ENCODE peak calls at places on chromosome 11, in eight cellular contexts. One of them, this sample, is unnamed.

GRCh38 chr11:75475767-75476650 is 43.0 kb upstream of the KLHL35 start:
- DNase-seq in GM18507: no peak
- DNase-seq in activated CD8-positive, alpha-beta T cell treated with anti-CD3 and anti-CD28 coated beads, Interleukin-2, amount 10 ng/mL, durations not matched to agents 7 days and 5 days: peak; percentile 75
- DNase-seq in NCI-H1092: peak; percentile 49
- DNase-seq in germinal center: no peak
- DNase-seq in activated T-cell treated with anti-CD3 and anti-CD28 coated beads, Interleukin-2, amount 50 U/mL, for 1 hour: no peak
- DNase-seq in fibroblast of villous mesenchyme: peak; percentile 48
- DNase-seq in cardiac fibroblast: peak; percentile 75
- DNase-seq in this sample: no peak

GRCh38 chr11:73141031-73141308 is 1.1 kb downstream of the FCHSD2 start:
- DNase-seq in germinal center: peak; percentile 44
- DNase-seq in activated CD8-positive, alpha-beta T cell treated with anti-CD3 and anti-CD28 coated beads, Interleukin-2, amount 10 ng/mL, durations not matched to agents 7 days and 5 days: peak; percentile 45
- DNase-seq in activated T-cell treated with anti-CD3 and anti-CD28 coated beads, Interleukin-2, amount 50 U/mL, for 1 hour: peak; percentile 34
- DNase-seq in GM18507: no peak
- DNase-seq in fibroblast of villous mesenchyme: no peak
- DNase-seq in cardiac fibroblast: no peak
- DNase-seq in NCI-H1092: peak; percentile 21
- DNase-seq in this sample: no peak

GRCh38 chr11:35682230-35683195 is 19.9 kb downstream of the TRIM44 start:
- DNase-seq in fibroblast of villous mesenchyme: peak; percentile 29
- DNase-seq in activated CD8-positive, alpha-beta T cell treated with anti-CD3 and anti-CD28 coated beads, Interleukin-2, amount 10 ng/mL, durations not matched to agents 7 days and 5 days: no peak
- DNase-seq in NCI-H1092: peak; percentile 69
- DNase-seq in GM18507: no peak
- DNase-seq in activated T-cell treated with anti-CD3 and anti-CD28 coated beads, Interleukin-2, amount 50 U/mL, for 1 hour: no peak
- DNase-seq in cardiac fibroblast: peak; percentile 21
- DNase-seq in germinal center: no peak
- DNase-seq in this sample: peak; percentile 87

GRCh38 chr11:73480677-73481076 is 104.5 kb downstream of the RELT start:
- DNase-seq in cardiac fibroblast: peak; percentile 66
- DNase-seq in NCI-H1092: no peak
- DNase-seq in germinal center: no peak
- DNase-seq in fibroblast of villous mesenchyme: peak; percentile 66
- DNase-seq in activated CD8-positive, alpha-beta T cell treated with anti-CD3 and anti-CD28 coated beads, Interleukin-2, amount 10 ng/mL, durations not matched to agents 7 days and 5 days: no peak
- DNase-seq in activated T-cell treated with anti-CD3 and anti-CD28 coated beads, Interleukin-2, amount 50 U/mL, for 1 hour: no peak
- DNase-seq in GM18507: no peak
- DNase-seq in this sample: no peak

GRCh38 chr11:121757480-121758125 is 304.8 kb upstream of the SORL1-AS1 start:
- DNase-seq in activated CD8-positive, alpha-beta T cell treated with anti-CD3 and anti-CD28 coated beads, Interleukin-2, amount 10 ng/mL, durations not matched to agents 7 days and 5 days: no peak
- DNase-seq in germinal center: no peak
- DNase-seq in GM18507: no peak
- DNase-seq in NCI-H1092: no peak
- DNase-seq in activated T-cell treated with anti-CD3 and anti-CD28 coated beads, Interleukin-2, amount 50 U/mL, for 1 hour: no peak
- DNase-seq in cardiac fibroblast: no peak
- DNase-seq in fibroblast of villous mesenchyme: no peak
- DNase-seq in this sample: no peak

GRCh38 chr11:8243458-8243857 is 20.2 kb downstream of the LMO1 start:
- DNase-seq in activated T-cell treated with anti-CD3 and anti-CD28 coated beads, Interleukin-2, amount 50 U/mL, for 1 hour: no peak
- DNase-seq in NCI-H1092: no peak
- DNase-seq in germinal center: no peak
- DNase-seq in activated CD8-positive, alpha-beta T cell treated with anti-CD3 and anti-CD28 coated beads, Interleukin-2, amount 10 ng/mL, durations not matched to agents 7 days and 5 days: no peak
- DNase-seq in GM18507: no peak
- DNase-seq in cardiac fibroblast: no peak
- DNase-seq in fibroblast of villous mesenchyme: no peak
- DNase-seq in this sample: no peak

GRCh38 chr11:117045956-117046355 is 52.3 kb downstream of the SIK3 start:
- DNase-seq in fibroblast of villous mesenchyme: peak; percentile 18
- DNase-seq in GM18507: no peak
- DNase-seq in activated T-cell treated with anti-CD3 and anti-CD28 coated beads, Interleukin-2, amount 50 U/mL, for 1 hour: no peak
- DNase-seq in germinal center: no peak
- DNase-seq in NCI-H1092: no peak
- DNase-seq in cardiac fibroblast: peak; percentile 80
- DNase-seq in activated CD8-positive, alpha-beta T cell treated with anti-CD3 and anti-CD28 coated beads, Interleukin-2, amount 10 ng/mL, durations not matched to agents 7 days and 5 days: no peak
- DNase-seq in this sample: no peak

GRCh38 chr11:76644591-76644990 is 26.0 kb downstream of the LRRC32 start:
- DNase-seq in germinal center: no peak
- DNase-seq in NCI-H1092: no peak
- DNase-seq in activated CD8-positive, alpha-beta T cell treated with anti-CD3 and anti-CD28 coated beads, Interleukin-2, amount 10 ng/mL, durations not matched to agents 7 days and 5 days: no peak
- DNase-seq in cardiac fibroblast: no peak
- DNase-seq in fibroblast of villous mesenchyme: no peak
- DNase-seq in activated T-cell treated with anti-CD3 and anti-CD28 coated beads, Interleukin-2, amount 50 U/mL, for 1 hour: no peak
- DNase-seq in GM18507: no peak
- DNase-seq in this sample: no peak

GRCh38 chr11:11558826-11559225 is 63.0 kb downstream of the GALNT18 start:
- DNase-seq in GM18507: no peak
- DNase-seq in activated T-cell treated with anti-CD3 and anti-CD28 coated beads, Interleukin-2, amount 50 U/mL, for 1 hour: no peak
- DNase-seq in cardiac fibroblast: no peak
- DNase-seq in germinal center: no peak
- DNase-seq in activated CD8-positive, alpha-beta T cell treated with anti-CD3 and anti-CD28 coated beads, Interleukin-2, amount 10 ng/mL, durations not matched to agents 7 days and 5 days: no peak
- DNase-seq in NCI-H1092: no peak
- DNase-seq in fibroblast of villous mesenchyme: no peak
- DNase-seq in this sample: no peak

GRCh38 chr11:11966826-11967668 is 41.4 kb downstream of the DKK3 start:
- DNase-seq in NCI-H1092: peak; percentile 55
- DNase-seq in activated CD8-positive, alpha-beta T cell treated with anti-CD3 and anti-CD28 coated beads, Interleukin-2, amount 10 ng/mL, durations not matched to agents 7 days and 5 days: peak; percentile 88
- DNase-seq in GM18507: peak; percentile 75
- DNase-seq in fibroblast of villous mesenchyme: peak; percentile 44
- DNase-seq in cardiac fibroblast: peak; percentile 42
- DNase-seq in activated T-cell treated with anti-CD3 and anti-CD28 coated beads, Interleukin-2, amount 50 U/mL, for 1 hour: peak; percentile 71
- DNase-seq in germinal center: peak; percentile 76
- DNase-seq in this sample: peak; percentile 35

GRCh38 chr11:849951-850776 is 7.5 kb downstream of the TSPAN4 start:
- DNase-seq in activated T-cell treated with anti-CD3 and anti-CD28 coated beads, Interleukin-2, amount 50 U/mL, for 1 hour: no peak
- DNase-seq in cardiac fibroblast: no peak
- DNase-seq in NCI-H1092: no peak
- DNase-seq in germinal center: peak; percentile 45
- DNase-seq in activated CD8-positive, alpha-beta T cell treated with anti-CD3 and anti-CD28 coated beads, Interleukin-2, amount 10 ng/mL, durations not matched to agents 7 days and 5 days: no peak
- DNase-seq in GM18507: no peak
- DNase-seq in fibroblast of villous mesenchyme: no peak
- DNase-seq in this sample: peak; percentile 11

GRCh38 chr11:128458316-128458715 is 129.0 kb downstream of the ETS1 start:
- DNase-seq in GM18507: no peak
- DNase-seq in cardiac fibroblast: peak; percentile 61
- DNase-seq in activated T-cell treated with anti-CD3 and anti-CD28 coated beads, Interleukin-2, amount 50 U/mL, for 1 hour: no peak
- DNase-seq in activated CD8-positive, alpha-beta T cell treated with anti-CD3 and anti-CD28 coated beads, Interleukin-2, amount 10 ng/mL, durations not matched to agents 7 days and 5 days: no peak
- DNase-seq in fibroblast of villous mesenchyme: peak; percentile 79
- DNase-seq in NCI-H1092: no peak
- DNase-seq in germinal center: no peak
- DNase-seq in this sample: no peak

GRCh38 chr11:95330332-95330731 is 99.3 kb upstream of the SESN3 start:
- DNase-seq in fibroblast of villous mesenchyme: no peak
- DNase-seq in GM18507: no peak
- DNase-seq in cardiac fibroblast: no peak
- DNase-seq in germinal center: no peak
- DNase-seq in NCI-H1092: no peak
- DNase-seq in activated T-cell treated with anti-CD3 and anti-CD28 coated beads, Interleukin-2, amount 50 U/mL, for 1 hour: no peak
- DNase-seq in activated CD8-positive, alpha-beta T cell treated with anti-CD3 and anti-CD28 coated beads, Interleukin-2, amount 10 ng/mL, durations not matched to agents 7 days and 5 days: no peak
- DNase-seq in this sample: peak; percentile 32

GRCh38 chr11:131864205-131864604 is 493.8 kb downstream of the NTM start:
- DNase-seq in activated T-cell treated with anti-CD3 and anti-CD28 coated beads, Interleukin-2, amount 50 U/mL, for 1 hour: no peak
- DNase-seq in cardiac fibroblast: no peak
- DNase-seq in NCI-H1092: no peak
- DNase-seq in activated CD8-positive, alpha-beta T cell treated with anti-CD3 and anti-CD28 coated beads, Interleukin-2, amount 10 ng/mL, durations not matched to agents 7 days and 5 days: no peak
- DNase-seq in GM18507: no peak
- DNase-seq in fibroblast of villous mesenchyme: no peak
- DNase-seq in germinal center: no peak
- DNase-seq in this sample: peak; percentile 32